ENCODE peak calls at places on chromosomes 1 and 21, in seven cellular contexts. J, U, B, I, T, V and N are unnamed samples.
A peak's percentile ranks its signal among the peaks of the same experiment; 100 is the strongest.

GRCh38 chr1:91944087-91944486 is 5.1 kb upstream of the BRDT start:
- DNase-seq in I (no peak), T (no peak), V (no peak), U (no peak), B (no peak), J (no peak), N (no peak)

GRCh38 chr21:26572668-26573381 is at the start of gene CYYR1:
- DNase-seq in J (no peak), U (no peak), V (peak; percentile 10), I (peak; percentile 62), T (no peak), B (peak; percentile 71), N (peak; percentile 2)

GRCh38 chr21:41953831-41954653 is at the start of gene C2CD2:
- DNase-seq in J (no peak), V (peak; percentile 74), B (peak; percentile 84), T (no peak), U (peak; percentile 81), I (peak; percentile 86), N (peak; percentile 73)

GRCh38 chr21:42187976-42188653 is 30.8 kb upstream of the ABCG1 start:
- DNase-seq in T (no peak), I (no peak), J (no peak), B (peak; percentile 48), V (peak; percentile 29), U (no peak), N (no peak)

GRCh38 chr21:38679531-38679930 is 126.2 kb upstream of the ETS2 start:
- DNase-seq in T (no peak), J (no peak), B (no peak), U (no peak), I (peak; percentile 69), V (no peak), N (no peak)

GRCh38 chr1:63612971-63613370 is 19.8 kb downstream of the PGM1 start:
- DNase-seq in I (no peak), B (no peak), J (no peak), T (no peak), V (no peak), U (no peak), N (no peak)

GRCh38 chr1:153478047-153478691 is 17.7 kb upstream of the S100A7 start:
- DNase-seq in I (no peak), V (no peak), T (no peak), U (no peak), B (no peak), J (no peak), N (no peak)

GRCh38 chr1:7401814-7402547 is 369.1 kb upstream of the VAMP3 start:
- DNase-seq in I (peak; percentile 94), V (no peak), U (no peak), B (peak; percentile 55), J (no peak), T (peak; percentile 97), N (no peak)

GRCh38 chr1:63322248-63322943 is at the start of gene FOXD3:
- DNase-seq in T (peak; percentile 27), V (peak; percentile 77), U (peak; percentile 70), B (peak; percentile 42), J (peak; percentile 57), I (peak; percentile 46), N (peak; percentile 57)

GRCh38 chr1:94783342-94784264 is 36.6 kb upstream of the SLC44A3 start:
- DNase-seq in T (no peak), J (peak; percentile 45), V (peak; percentile 89), B (peak; percentile 77), U (peak; percentile 81), I (peak; percentile 94), N (peak; percentile 30)

GRCh38 chr1:45929257-45929687 is 125.9 kb downstream of the MAST2 start:
- DNase-seq in B (peak; percentile 34), U (no peak), J (no peak), T (peak; percentile 92), V (no peak), I (peak; percentile 65), N (no peak)

GRCh38 chr21:46099476-46099875 is 1.6 kb downstream of the COL6A2 start:
- DNase-seq in V (peak; percentile 7), B (peak; percentile 11), I (no peak), J (peak; percentile 13), U (peak; percentile 70), T (no peak), N (no peak)

GRCh38 chr1:17725084-17725718 is 29.9 kb upstream of the ACTL8 start:
- DNase-seq in T (peak; percentile 44), V (no peak), I (no peak), B (no peak), U (no peak), J (no peak), N (no peak)

GRCh38 chr1:176188604-176189003 is 18.5 kb downstream of the COP1 start:
- DNase-seq in B (no peak), I (no peak), J (no peak), U (no peak), T (no peak), V (no peak), N (no peak)

GRCh38 chr1:115363171-115363570 is 25.1 kb upstream of the NGF start:
- DNase-seq in J (no peak), B (no peak), T (no peak), U (no peak), V (no peak), I (no peak), N (no peak)

GRCh38 chr1:21115098-21115760 is 61.5 kb downstream of the EIF4G3 start:
- DNase-seq in B (no peak), J (no peak), T (no peak), I (peak; percentile 94), V (no peak), U (no peak), N (no peak)

GRCh38 chr21:41923641-41924342 is 30.0 kb downstream of the C2CD2 start:
- DNase-seq in J (no peak), V (peak; percentile 30), U (peak; percentile 65), T (no peak), I (no peak), B (peak; percentile 74), N (no peak)

GRCh38 chr21:41653944-41654625 is 112.8 kb downstream of the RIPK4 start:
- DNase-seq in U (no peak), B (no peak), J (no peak), I (no peak), T (no peak), V (no peak), N (no peak)

GRCh38 chr21:44704636-44705001 is 6.8 kb downstream of the TSPEAR start:
- DNase-seq in I (no peak), B (no peak), V (no peak), U (peak; percentile 18), T (no peak), J (no peak), N (no peak)

GRCh38 chr1:156025873-156026272 is 5.1 kb upstream of the SSR2 start:
- DNase-seq in T (peak; percentile 48), J (no peak), U (no peak), B (peak; percentile 58), V (peak; percentile 72), I (peak; percentile 64), N (peak; percentile 47)

GRCh38 chr1:35345439-35345981 is 77.0 kb downstream of the ZMYM4 start:
- DNase-seq in V (no peak), I (no peak), T (no peak), B (no peak), U (no peak), J (no peak), N (no peak)

GRCh38 chr1:89998306-89998705 is 3.4 kb downstream of the ZNF326 start:
- DNase-seq in J (no peak), I (no peak), T (no peak), V (no peak), U (no peak), B (no peak), N (no peak)

GRCh38 chr1:85617582-85618237 is 37.1 kb downstream of the CCN1 start:
- DNase-seq in U (no peak), T (no peak), V (no peak), I (no peak), B (no peak), J (no peak), N (no peak)

GRCh38 chr1:66444438-66445265 is 89.3 kb upstream of the SGIP1 start:
- DNase-seq in B (no peak), T (no peak), U (no peak), I (no peak), J (no peak), V (no peak), N (no peak)
- H3K27ac ChIP-seq in B (no peak overlapping the region), T (no peak overlapping the region), U (no peak overlapping the region), I (no peak overlapping the region), J (no peak overlapping the region), V (no peak overlapping the region), N (no peak overlapping the region)

DNA sequence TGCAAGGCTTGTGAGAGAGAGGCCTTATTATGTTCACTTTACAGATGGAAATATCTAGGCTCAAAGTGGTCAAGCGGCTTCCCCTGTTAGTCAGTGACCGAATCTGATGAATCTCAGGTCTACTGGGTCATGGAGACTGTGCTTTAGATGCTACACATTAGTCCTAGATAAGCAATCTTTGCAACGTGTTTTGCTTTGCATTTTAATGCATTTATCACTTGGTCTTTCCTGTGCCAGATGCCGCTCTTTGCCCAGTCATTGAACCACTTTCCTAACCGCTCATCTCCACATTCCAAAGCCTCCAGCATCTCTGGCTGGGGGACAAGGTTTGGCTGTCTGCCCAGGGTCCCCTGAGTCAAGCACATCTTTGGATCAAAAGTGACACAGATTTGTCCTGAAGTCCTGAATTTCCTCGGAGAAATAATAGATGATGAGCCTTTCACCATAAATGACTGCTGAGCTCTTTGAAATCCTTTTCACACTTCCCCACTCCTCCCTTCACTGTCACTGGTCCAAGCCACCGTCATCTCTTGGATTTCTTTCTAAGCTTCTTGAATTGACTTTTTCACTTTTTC is 96.0 kb upstream of the USP24 start:
- DNase-seq in T (no peak), I (no peak), B (no peak), J (no peak), V (no peak), U (no peak), N (no peak)
- H3K4me3 ChIP-seq in T (no peak overlapping the region), I (no peak overlapping the region), B (no peak overlapping the region), J (no peak overlapping the region), V (no peak overlapping the region), U (no peak overlapping the region), N (no peak overlapping the region)

GRCh38 chr1:29177022-29177705 is 4.5 kb downstream of the SRSF4 start:
- DNase-seq in I (no peak), U (no peak), J (no peak), B (no peak), V (no peak), T (no peak), N (no peak)
- TF ChIP-seq POLR2A in I (no peak), U (no peak), J (no peak), B (no peak), V (no peak), T (no peak), N (no peak)

DNA sequence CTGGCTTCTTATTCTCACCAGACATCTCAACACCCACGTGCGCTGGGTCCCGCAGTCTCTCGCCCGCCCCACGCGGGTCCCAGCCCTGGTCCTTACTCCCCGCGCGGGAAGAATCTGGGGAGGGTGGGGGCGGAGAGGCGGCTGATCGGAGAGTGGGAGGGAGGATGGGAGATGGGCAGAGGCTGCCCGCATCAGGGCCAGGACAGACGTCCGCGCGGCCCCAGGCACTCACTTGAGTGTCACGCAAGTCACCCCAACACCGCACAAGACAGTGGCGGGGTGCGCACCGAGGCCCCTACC is 6.1 kb upstream of the SIM2 start:
- DNase-seq in I (no peak), B (no peak), T (no peak), V (no peak), J (no peak), U (no peak), N (no peak)
- H3K27ac ChIP-seq in I (no peak overlapping the region), B (no peak overlapping the region), T (no peak overlapping the region), V (no peak overlapping the region), J (no peak overlapping the region), U (no peak overlapping the region), N (no peak overlapping the region)

GRCh38 chr1:39158330-39159086 is 46.0 kb upstream of the MACF1 start:
- DNase-seq in J (no peak), I (no peak), T (no peak), U (no peak), V (peak; percentile 90), B (no peak), N (peak; percentile 87)
- H3K4me3 ChIP-seq in J (no peak overlapping the region), I (no peak overlapping the region), T (no peak overlapping the region), U (no peak overlapping the region), V (no peak overlapping the region), B (no peak overlapping the region), N (no peak overlapping the region)

GRCh38 chr1:201888282-201889033 is at the start of gene SHISA4:
- DNase-seq in I (peak; percentile 81), V (peak; percentile 89), J (peak; percentile 68), U (peak; percentile 77), T (peak; percentile 51), B (peak; percentile 92), N (peak; percentile 97)
- TF ChIP-seq POLR2A in I (no peak), V (peak; percentile 79), J (peak; percentile 35), U (peak; percentile 23), T (peak; percentile 47), B (peak; percentile 82), N (peak; percentile 88)